ENCODE peak calls at places on chromosomes 13 and 19, in four cellular contexts. D is left ventricle myocardium inferior, P is RWPE2, H is B cell. U is an unnamed sample.

GRCh38 chr13:90171649-90172048 is 1175.8 kb upstream of the MIR17HG start:
- DNase-seq in D (no peak), P (no peak), H (no peak), U (no peak)

GRCh38 chr13:46160474-46161066 is 21.4 kb downstream of the LCP1 start:
- DNase-seq in D (no peak), P (no peak), H (no peak), U (no peak)

GRCh38 chr19:16559896-16560295 is 12.3 kb downstream of the SLC35E1 start:
- DNase-seq in D (no peak), P (no peak), H (no peak), U (no peak)

GRCh38 chr13:90867336-90867683 is 480.2 kb upstream of the MIR17HG start:
- DNase-seq in D (peak), P (no peak), H (no peak), U (no peak)

GRCh38 chr13:47862841-47863240 is 138.2 kb downstream of the SUCLA2 start:
- DNase-seq in D (no peak), P (no peak), H (no peak), U (no peak)

GRCh38 chr13:73138276-73138950 is 79.6 kb downstream of the KLF5 start:
- DNase-seq in D (no peak), P (no peak), H (no peak), U (no peak)

GRCh38 chr19:29259153-29259552 is 46.2 kb upstream of the UQCRFS1 start:
- DNase-seq in D (no peak), P (no peak), H (no peak), U (no peak)

GRCh38 chr19:23470873-23471555 is 75.7 kb upstream of the ZNF91 start:
- DNase-seq in D (no peak), P (no peak), H (no peak), U (no peak)

GRCh38 chr13:47332149-47332548 is 435.3 kb upstream of the HTR2A start:
- DNase-seq in D (no peak), P (no peak), H (no peak), U (no peak)

GRCh38 chr13:98450495-98451167 is 126.3 kb downstream of the STK24 start:
- DNase-seq in D (peak), P (no peak), H (no peak), U (no peak)

GRCh38 chr19:29873024-29873800 is 61.4 kb downstream of the CCNE1 start:
- DNase-seq in D (peak), P (no peak), H (peak), U (peak)

GRCh38 chr13:74114202-74114601 is 20.0 kb downstream of the KLF12 start:
- DNase-seq in D (no peak), P (no peak), H (no peak), U (no peak)

GRCh38 chr13:112154301-112155060 is 87.5 kb downstream of the SOX1 start:
- DNase-seq in D (no peak), P (no peak), H (no peak), U (no peak)

GRCh38 chr13:106528711-106529414 is 6.6 kb downstream of the EFNB2 start:
- DNase-seq in D (no peak), P (no peak), H (no peak), U (no peak)

GRCh38 chr19:49363265-49364082 is at the start of gene DKKL1:
- DNase-seq in D (peak), P (peak), H (peak), U (peak)

GRCh38 chr13:45627656-45628055 is 12.1 kb upstream of the ERICH6B start:
- DNase-seq in D (no peak), P (no peak), H (no peak), U (no peak)

GRCh38 chr13:72457151-72457550 is 270.3 kb downstream of the MZT1 start:
- DNase-seq in D (no peak), P (no peak), H (no peak), U (no peak)

GRCh38 chr19:28633223-28634030 is 579.5 kb downstream of the UQCRFS1 start:
- DNase-seq in D (no peak), P (no peak), H (no peak), U (peak)

GRCh38 chr19:55902080-55902751 is 29.9 kb downstream of the NLRP13 start:
- DNase-seq in D (no peak), P (no peak), H (no peak), U (no peak)

GRCh38 chr19:51712461-51713081 is 11.2 kb downstream of the HAS1 start:
- DNase-seq in D (no peak), P (no peak), H (no peak), U (no peak)

GRCh38 chr19:23436944-23437343 is 41.7 kb upstream of the ZNF91 start:
- DNase-seq in D (no peak), P (no peak), H (no peak), U (no peak)

GRCh38 chr13:107450931-107451330 is 764.4 kb downstream of the LIG4 start:
- DNase-seq in D (no peak), P (no peak), H (no peak), U (no peak)

GRCh38 chr13:65965496-65965895 is 1264.6 kb downstream of the PCDH9 start:
- DNase-seq in D (no peak), P (no peak), H (no peak), U (no peak)

GRCh38 chr13:112250788-112251445 is 125.2 kb upstream of the SPACA7 start:
- DNase-seq in D (no peak), P (no peak), H (no peak), U (no peak)

DNA sequence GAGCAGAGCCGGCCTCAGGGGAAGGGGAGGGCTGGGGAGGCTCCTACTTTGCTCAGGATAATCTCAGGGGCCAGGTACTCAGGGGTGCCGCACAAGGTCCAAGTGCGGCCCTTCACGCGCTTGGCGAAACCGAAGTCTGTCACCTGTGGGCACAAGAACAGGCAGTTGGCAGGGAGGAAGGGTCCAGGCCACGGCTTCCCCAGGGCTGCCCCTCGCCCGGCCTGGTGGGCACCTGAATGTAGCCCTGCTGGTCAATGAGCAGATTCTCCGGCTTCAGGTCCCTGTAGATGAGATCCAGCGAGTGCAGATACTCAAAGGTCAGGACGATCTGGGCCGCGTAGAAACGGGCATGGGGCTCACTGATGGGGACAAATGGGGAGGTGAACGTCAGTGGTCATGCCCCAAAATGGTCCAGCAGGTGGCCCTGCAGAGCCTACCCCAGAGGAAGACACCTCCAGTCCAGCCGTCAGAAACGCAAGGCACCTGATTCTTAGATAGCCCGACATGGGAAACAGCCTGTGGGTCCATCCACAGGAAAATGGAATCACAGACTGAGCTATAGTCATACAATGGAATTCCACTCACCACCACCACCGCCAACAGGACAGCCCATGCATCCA is 7.1 kb upstream of the SAMD1 start:
- DNase-seq in D (no peak), P (no peak), H (no peak), U (no peak)
- TF ChIP-seq CTCF in D (peak), P (no peak), H (no peak), U (no peak)

GRCh38 chr19:2780284-2780683 is 2.8 kb downstream of the SGTA start:
- DNase-seq in D (no peak), P (no peak), H (no peak), U (no peak)

GRCh38 chr19:2782357-2782935 is 627 bp downstream of the SGTA start:
- DNase-seq in D (no peak), P (no peak), H (no peak), U (no peak)

GRCh38 chr19:2783781-2784145 is 690 bp upstream of the SGTA start:
- DNase-seq in D (no peak), P (no peak), H (no peak), U (no peak)

GRCh38 chr19:2785244-2786000 is at the start of gene THOP1:
- DNase-seq in D (peak), P (peak), H (peak), U (peak)

DNA sequence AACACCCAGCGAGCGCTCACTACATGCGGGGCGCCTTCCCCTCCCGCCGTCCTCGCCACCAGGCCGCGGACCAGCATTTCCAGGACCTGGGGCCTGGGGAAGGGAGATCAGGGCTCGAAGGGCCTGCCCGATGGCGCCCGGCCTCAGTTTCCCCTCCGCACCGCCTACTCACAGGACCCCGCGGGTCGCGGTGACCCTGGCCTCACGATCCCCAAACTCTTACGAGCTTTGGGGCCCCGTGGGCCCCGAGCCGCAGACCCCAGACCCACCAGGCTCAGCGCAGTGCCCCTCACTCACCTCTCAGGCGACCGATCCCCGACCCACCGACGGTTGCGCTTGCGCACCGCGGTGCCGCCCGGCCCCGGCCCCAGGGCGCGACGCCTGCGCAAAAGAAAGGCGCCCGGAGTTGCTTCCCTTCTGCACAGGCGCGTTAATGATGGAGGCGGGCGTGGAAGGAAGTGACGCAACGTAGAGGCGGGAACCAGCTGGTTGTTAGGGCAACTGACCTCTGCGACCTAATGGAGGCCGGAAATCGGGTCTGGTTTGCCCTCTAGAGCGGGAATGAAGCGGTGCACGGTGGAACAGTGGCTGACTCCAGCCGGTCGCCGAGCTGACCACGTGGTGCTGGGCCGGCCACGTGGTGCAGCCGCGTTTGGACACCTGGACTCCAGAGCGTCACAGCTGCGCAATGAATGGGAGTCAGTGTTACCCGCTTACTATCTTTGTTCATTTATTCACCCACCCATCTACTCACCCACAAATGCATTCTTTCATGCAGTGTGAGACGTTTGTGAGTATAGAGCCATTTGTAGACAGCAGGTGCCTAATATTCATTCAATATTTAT is at the start of gene SGTA:
- DNase-seq in D (peak), P (peak), H (peak), U (peak)
- TF ChIP-seq CTCF in D (peak), P (no peak), H (peak), U (peak)

GRCh38 chr19:45133661-45134060 is 27.1 kb downstream of the NKPD1 start:
- DNase-seq in D (no peak), P (no peak), H (no peak), U (no peak)

GRCh38 chr19:45130236-45130635 is 30.5 kb downstream of the NKPD1 start:
- DNase-seq in D (no peak), P (no peak), H (no peak), U (no peak)

GRCh38 chr19:45128109-45128508 is 32.7 kb downstream of the NKPD1 start:
- DNase-seq in D (no peak), P (no peak), H (no peak), U (no peak)

GRCh38 chr19:45128806-45129205 is 32.0 kb downstream of the NKPD1 start:
- DNase-seq in D (no peak), P (no peak), H (no peak), U (no peak)

GRCh38 chr19:45130888-45131615 is 29.7 kb downstream of the NKPD1 start:
- DNase-seq in D (no peak), P (peak), H (no peak), U (no peak)
- TF ChIP-seq CTCF in D (peak), P (peak), H (no peak), U (no peak)

GRCh38 chr19:37342753-37343152 is 28.1 kb upstream of the ZNF527 start:
- DNase-seq in D (no peak), P (no peak), H (no peak), U (no peak)
- TF ChIP-seq CTCF in D (no peak), P (no peak), H (no peak), U (no peak)

DNA sequence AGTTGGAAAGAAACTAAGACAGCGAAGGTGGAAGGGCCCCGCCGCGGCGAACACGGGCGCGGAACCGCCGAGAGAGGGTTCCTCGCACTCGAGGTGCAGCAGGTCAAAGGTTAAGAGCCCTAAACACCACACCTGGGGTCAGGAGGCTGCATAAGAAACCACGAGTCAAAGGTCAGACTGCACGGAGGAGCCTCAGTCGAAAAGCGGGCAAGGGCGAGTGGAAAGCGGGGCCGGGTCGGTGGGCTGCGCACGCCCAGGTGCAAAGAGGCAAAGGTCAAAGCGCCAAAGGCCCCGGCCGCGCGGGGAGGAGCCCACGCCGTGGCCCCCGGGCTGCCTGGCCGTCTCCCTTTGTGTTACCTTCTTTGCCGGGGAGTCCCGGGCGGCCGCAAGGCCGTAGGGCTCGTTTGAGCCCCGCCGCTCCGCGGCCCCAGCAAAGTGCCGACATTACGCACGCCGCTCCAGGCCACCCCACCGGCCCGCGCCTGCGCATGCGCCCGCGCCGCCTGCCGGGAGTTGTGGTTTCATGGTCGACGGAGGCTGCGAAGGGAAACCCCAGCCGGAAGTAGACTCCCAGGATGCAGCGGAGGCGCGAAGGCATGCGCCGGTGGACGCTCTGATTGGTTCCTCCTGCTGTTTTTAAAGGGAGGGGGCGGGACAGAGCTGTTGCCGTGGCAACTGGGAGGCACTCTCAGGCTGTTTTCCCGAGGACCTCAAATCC is at the start of gene POLRMT:
- DNase-seq in D (peak), P (peak), H (peak), U (peak)
- TF ChIP-seq CTCF in D (peak), P (no peak), H (no peak), U (no peak)

GRCh38 chr19:3547767-3548282 is 8.9 kb downstream of the TEKTIP1 start:
- DNase-seq in D (no peak), P (no peak), H (no peak), U (no peak)
- TF ChIP-seq CTCF in D (no peak), P (no peak), H (peak), U (peak)

GRCh38 chr13:27622102-27622820 is 569 bp downstream of the POLR1D start:
- DNase-seq in D (no peak), P (no peak), H (no peak), U (no peak)
- TF ChIP-seq CTCF in D (no peak), P (no peak), H (no peak), U (no peak)

U was measured in natural killer cell.